ENCODE peak calls at places on chromosomes 5 and 9, in four cellular contexts. E is cardiac fibroblast, X is NCI-H1694, C is NB4. S is an unnamed sample.
A peak's percentile ranks its signal among the peaks of the same experiment; 100 is the strongest.

GRCh38 chr5:119614838-119615237 is 14.5 kb upstream of the FAM170A start:
- DNase-seq in C (no peak), X (no peak), E (no peak), S (no peak)

GRCh38 chr5:150398432-150399157 is 14.1 kb downstream of the CD74 start:
- DNase-seq in X (no peak), C (peak; percentile 15), E (no peak), S (no peak)

GRCh38 chr5:88672644-88673493 is 210.1 kb downstream of the MEF2C start:
- DNase-seq in X (no peak), E (no peak), C (peak; percentile 81), S (no peak)

GRCh38 chr5:40475546-40475945 is 204.2 kb upstream of the PTGER4 start:
- DNase-seq in E (no peak), C (no peak), X (no peak), S (no peak)

GRCh38 chr9:121122450-121123032 is 47.8 kb downstream of the CNTRL start:
- DNase-seq in X (no peak), C (peak; percentile 52), E (no peak), S (no peak)

GRCh38 chr9:27485158-27485557 is 38.9 kb upstream of the IFNK start:
- DNase-seq in C (no peak), X (no peak), E (no peak), S (no peak)

GRCh38 chr9:134282138-134282650 is 44.1 kb upstream of the RXRA start:
- DNase-seq in X (no peak), C (no peak), E (no peak), S (no peak)

GRCh38 chr9:109289186-109289585 is 31.7 kb downstream of the EPB41L4B start:
- DNase-seq in C (no peak), X (no peak), E (no peak), S (no peak)

GRCh38 chr9:99835581-99835980 is 13.9 kb downstream of the NR4A3 start:
- DNase-seq in C (no peak), E (no peak), X (no peak), S (no peak)

GRCh38 chr9:96725576-96725975 is 52.3 kb downstream of the ZNF510 start:
- DNase-seq in C (no peak), X (no peak), E (no peak), S (no peak)

GRCh38 chr5:132459983-132460834 is 30.4 kb downstream of the IRF1 start:
- DNase-seq in C (peak; percentile 80), E (no peak), X (peak; percentile 24), S (no peak)

GRCh38 chr9:114216081-114216480 is 60.7 kb downstream of the COL27A1 start:
- DNase-seq in X (no peak), E (peak; percentile 84), C (no peak), S (no peak)

GRCh38 chr5:153559926-153560325 is 69.5 kb downstream of the GRIA1 start:
- DNase-seq in X (no peak), E (peak; percentile 87), C (no peak), S (no peak)

GRCh38 chr9:134379774-134380431 is 53.6 kb downstream of the RXRA start:
- DNase-seq in E (no peak), X (no peak), C (no peak), S (no peak)

GRCh38 chr9:114138537-114138936 is 16.8 kb upstream of the COL27A1 start:
- DNase-seq in E (peak; percentile 20), X (no peak), C (no peak), S (no peak)

GRCh38 chr5:157280927-157281326 is 15.0 kb downstream of the CYFIP2 start:
- DNase-seq in E (peak; percentile 46), C (peak; percentile 19), X (no peak), S (no peak)

S was measured in stimulated activated effector memory CD8-positive, alpha-beta T cell treated with anti-CD3 and anti-CD28 coated beads, Interleukin-12 subunit alpha, Interleukin-12 subunit beta, amount 100 ng/mL, for 72 hours.